ENCODE peak calls at places on chromosomes 1 and 21, in eight cellular contexts. A is AG09319; H is GM13977; E is right lobe of liver; Q is CD4-positive, alpha-beta T cell; G is lung; U is GM10248; R is cardiac fibroblast. S is an unnamed sample.

GRCh38 chr1:98075626-98076025 is 154.8 kb upstream of the DPYD start:
- DNase-seq in G (no peak), Q (no peak), U (no peak), R (no peak), H (no peak), A (no peak), E (no peak), S (no peak)

GRCh38 chr1:75615664-75616435 is 4.9 kb upstream of the SLC44A5 start:
- DNase-seq in H (peak; percentile 62), Q (no peak), A (no peak), U (peak; percentile 35), G (peak; percentile 27), E (no peak), R (peak; percentile 51), S (peak; percentile 36)

GRCh38 chr1:45490623-45491463 is at the start of gene TESK2:
- DNase-seq in Q (peak; percentile 93), G (peak; percentile 98), E (peak; percentile 99), A (peak; percentile 96), U (peak; percentile 95), H (peak; percentile 95), R (peak; percentile 100), S (peak; percentile 96)

GRCh38 chr21:27423073-27423472 is 456.2 kb upstream of the ADAMTS5 start:
- DNase-seq in Q (no peak), R (peak; percentile 88), H (no peak), E (no peak), G (peak; percentile 36), A (peak; percentile 51), U (no peak), S (no peak)

GRCh38 chr1:231799363-231799986 is 172.9 kb downstream of the DISC1 start:
- DNase-seq in H (no peak), G (no peak), E (no peak), R (peak; percentile 75), U (no peak), A (no peak), Q (no peak), S (no peak)

GRCh38 chr1:200893411-200893901 is 1.2 kb upstream of the INAVA start:
- DNase-seq in G (no peak), E (no peak), Q (no peak), A (no peak), H (no peak), U (no peak), R (no peak), S (no peak)

GRCh38 chr21:35150562-35151226 is 101.6 kb upstream of the RUNX1 start:
- DNase-seq in G (no peak), Q (no peak), R (peak; percentile 46), H (no peak), A (no peak), U (no peak), E (no peak), S (no peak)

GRCh38 chr1:46577671-46578070 is 26.2 kb upstream of the KNCN start:
- DNase-seq in E (no peak), A (no peak), G (no peak), Q (no peak), U (no peak), H (no peak), R (no peak), S (no peak)

GRCh38 chr1:33429846-33430750 is 797 bp downstream of the PHC2 start:
- DNase-seq in E (peak; percentile 52), H (peak; percentile 12), G (peak; percentile 31), A (no peak), R (peak; percentile 29), Q (no peak), U (no peak), S (peak; percentile 44)

GRCh38 chr1:204711947-204712701 is 26.6 kb upstream of the LRRN2 start:
- DNase-seq in G (no peak), E (no peak), U (no peak), R (no peak), A (no peak), H (no peak), Q (no peak), S (no peak)

DNA sequence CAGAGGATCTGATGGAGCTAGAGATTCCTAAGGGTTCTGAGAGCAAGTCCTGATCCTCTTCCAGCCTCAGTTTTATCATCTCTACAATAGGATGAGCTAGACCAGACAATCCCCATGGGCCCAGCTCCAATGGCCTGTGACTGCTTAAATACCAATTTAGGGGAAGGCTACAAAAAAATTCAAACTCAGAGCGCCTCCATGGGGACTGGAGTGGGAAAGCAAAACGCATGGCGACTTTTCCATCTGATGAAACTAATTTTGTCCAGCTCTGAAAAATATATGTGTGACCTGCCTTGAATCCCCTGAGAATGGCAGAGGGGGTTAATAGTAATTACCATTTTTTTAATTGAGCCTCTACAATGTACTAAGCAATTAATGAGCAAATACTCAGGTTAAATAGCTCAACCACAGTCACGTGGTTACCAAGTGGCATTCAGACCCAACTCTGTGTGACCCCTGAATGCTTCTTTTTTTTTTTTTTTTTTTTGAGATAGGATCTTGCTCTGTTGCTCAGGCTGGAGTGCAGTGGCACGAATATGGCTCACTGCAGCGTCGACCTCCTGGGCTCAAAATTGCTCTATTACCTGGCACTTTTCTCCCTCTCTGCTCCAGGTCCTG is 8.4 kb downstream of the EXTL1 start:
- DNase-seq in G (no peak), A (no peak), E (no peak), Q (no peak), H (no peak), R (no peak), U (no peak), S (no peak)
- TF ChIP-seq CTCF in G (no peak), A (no peak), E (no peak), Q (no peak), H (no peak), R (peak; percentile 1), U (no peak), S (no peak)

GRCh38 chr1:78171736-78172590 is 126.2 kb downstream of the GIPC2 start:
- DNase-seq in Q (no peak), R (peak; percentile 58), A (no peak), H (no peak), U (no peak), G (no peak), E (no peak), S (no peak)
- TF ChIP-seq CTCF in Q (no peak), R (no peak), A (no peak), H (no peak), U (no peak), G (no peak), E (no peak), S (no peak)

DNA sequence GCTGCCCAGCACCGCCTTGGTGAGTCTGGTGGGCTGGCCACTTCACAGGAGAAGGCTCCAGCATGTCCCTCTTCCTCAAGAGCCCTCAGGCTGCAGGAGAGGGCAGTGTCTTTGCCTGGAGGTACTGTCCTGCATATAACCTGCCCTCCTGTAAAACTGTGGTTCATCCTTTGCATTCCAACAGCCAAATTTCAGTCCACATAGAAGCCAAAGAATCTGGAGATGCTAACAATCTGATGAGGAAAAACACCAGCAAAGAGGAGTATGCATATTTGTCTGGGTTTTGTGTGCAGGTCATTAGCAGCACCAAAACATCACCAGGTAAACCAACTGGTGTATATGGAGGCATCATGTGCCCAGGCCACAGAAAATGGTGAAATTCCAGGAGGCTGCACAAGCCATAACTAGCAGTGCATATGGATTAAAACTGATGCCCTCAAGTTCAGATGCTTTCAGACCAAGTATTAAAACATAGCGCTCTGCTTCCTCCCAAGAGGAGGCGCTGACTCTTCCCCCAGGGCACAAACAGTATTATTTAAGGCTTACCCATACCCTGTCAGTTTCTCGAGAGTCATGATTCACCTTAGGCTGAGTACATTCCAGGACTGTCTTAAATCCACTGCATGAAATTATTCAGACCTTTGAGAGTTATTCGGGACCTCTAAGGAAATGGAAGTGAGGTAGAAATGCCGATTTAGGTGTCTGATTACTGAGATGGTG is 150.5 kb upstream of the COA6 start:
- DNase-seq in G (no peak), R (no peak), Q (no peak), H (no peak), A (no peak), U (no peak), E (no peak), S (no peak)
- TF ChIP-seq CTCF in G (no peak), R (no peak), Q (no peak), H (no peak), A (no peak), U (no peak), E (no peak), S (no peak)

DNA sequence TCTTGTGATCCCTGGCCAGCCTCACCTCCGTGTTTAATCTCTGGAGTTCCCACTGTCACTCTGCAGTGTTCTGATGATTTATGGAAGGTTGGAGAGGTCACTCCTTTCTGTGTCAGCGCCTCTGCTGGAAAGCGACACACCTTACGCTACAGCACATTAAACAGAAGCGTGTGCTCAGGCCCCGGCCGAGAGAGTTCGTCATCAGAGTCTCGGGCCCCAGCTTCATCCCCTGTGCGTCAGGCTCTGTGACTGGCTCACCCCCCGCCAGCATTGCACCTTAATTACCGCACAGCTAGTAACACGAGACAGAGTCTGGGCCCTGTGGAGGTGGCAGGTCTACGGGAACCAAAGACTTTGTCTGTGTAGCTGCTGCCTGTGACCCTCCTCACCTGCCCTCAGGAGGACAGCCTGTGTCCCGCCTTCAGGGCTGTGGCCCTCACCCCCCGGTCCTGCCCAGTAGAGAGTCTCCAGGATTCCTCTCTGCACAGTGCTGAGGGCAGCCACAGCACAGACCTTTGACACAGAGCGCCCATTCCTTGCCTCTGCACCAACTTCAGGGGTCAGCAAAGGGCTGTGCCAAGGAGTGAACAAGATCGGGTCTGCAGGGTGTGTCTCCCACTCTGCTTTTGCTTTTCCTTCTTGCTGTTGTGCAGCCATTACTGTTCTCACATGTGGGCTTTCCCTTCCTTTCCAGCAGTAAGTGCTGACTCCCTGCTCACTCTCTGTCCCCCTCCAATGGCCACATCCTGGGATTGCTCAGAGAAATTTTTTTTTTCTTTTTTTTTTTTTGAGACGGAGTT is 157.6 kb downstream of the PGBD5 start:
- DNase-seq in E (no peak), G (no peak), U (peak; percentile 56), R (peak; percentile 87), H (peak; percentile 60), A (peak; percentile 5), Q (no peak), S (peak; percentile 56)
- TF ChIP-seq CTCF in E (peak; percentile 42), G (peak; percentile 18), U (peak; percentile 42), R (peak; percentile 80), H (peak; percentile 30), A (peak; percentile 77), Q (no peak), S (peak; percentile 50)

GRCh38 chr1:16243408-16243690 is 6.4 kb upstream of the CPLANE2 start:
- DNase-seq in G (no peak), Q (no peak), R (no peak), H (no peak), E (no peak), U (no peak), A (no peak), S (no peak)

GRCh38 chr1:16245476-16246196 is 8.7 kb upstream of the CPLANE2 start:
- DNase-seq in R (no peak), A (no peak), H (no peak), Q (no peak), G (no peak), U (no peak), E (no peak), S (no peak)

GRCh38 chr1:16243936-16244649 is 7.1 kb upstream of the CPLANE2 start:
- DNase-seq in H (peak; percentile 78), A (peak; percentile 65), U (peak; percentile 78), R (peak; percentile 89), Q (peak; percentile 73), E (peak; percentile 73), G (peak; percentile 78), S (peak; percentile 80)

GRCh38 chr1:16242556-16243407 is 5.8 kb upstream of the CPLANE2 start:
- DNase-seq in U (no peak), Q (no peak), R (no peak), G (no peak), H (no peak), E (no peak), A (no peak), S (no peak)

GRCh38 chr1:16244650-16245285 is 7.8 kb upstream of the CPLANE2 start:
- DNase-seq in H (no peak), R (no peak), G (no peak), U (no peak), E (no peak), Q (no peak), A (no peak), S (no peak)
- TF ChIP-seq CTCF in H (no peak), R (no peak), G (no peak), U (no peak), E (no peak), Q (peak; percentile 36), A (no peak), S (peak; percentile 38)

GRCh38 chr1:180920702-180921101 is 8.0 kb downstream of the KIAA1614 start:
- DNase-seq in U (peak; percentile 54), Q (no peak), A (no peak), R (no peak), E (no peak), G (no peak), H (no peak), S (no peak)
- TF ChIP-seq CTCF in U (peak; percentile 50), Q (no peak), A (peak; percentile 22), R (peak; percentile 45), E (no peak), G (no peak), H (peak; percentile 64), S (peak; percentile 53)

S was measured in endothelial cell.